ENCODE peak calls at places on chromosomes 5 and 9, in five cellular contexts. K, Z, F, E and D are unnamed samples.

GRCh38 chr5:167346461-167346860 is 945.0 kb upstream of the WWC1 start:
- DNase-seq in K (no peak), Z (no peak), F (no peak), E (no peak), D (no peak)

GRCh38 chr5:52077941-52078825 is 694.9 kb downstream of the ISL1 start:
- DNase-seq in K (no peak), Z (no peak), F (no peak), E (no peak), D (no peak)

GRCh38 chr9:127201071-127201541 is 63.5 kb upstream of the GARNL3 start:
- DNase-seq in K (no peak), Z (no peak), F (no peak), E (no peak), D (no peak)

GRCh38 chr9:93028448-93029006 is 30.0 kb upstream of the SUSD3 start:
- DNase-seq in K (peak), Z (no peak), F (no peak), E (peak), D (no peak)

GRCh38 chr9:2623046-2623865 is 1.7 kb downstream of the VLDLR start:
- DNase-seq in K (no peak), Z (peak), F (no peak), E (no peak), D (peak)

GRCh38 chr5:9009931-9010652 is 535.8 kb downstream of the SEMA5A start:
- DNase-seq in K (no peak), Z (no peak), F (no peak), E (no peak), D (no peak)

GRCh38 chr9:129422843-129423700 is 197.8 kb downstream of the C9orf50 start:
- DNase-seq in K (no peak), Z (no peak), F (no peak), E (no peak), D (no peak)

GRCh38 chr9:14347408-14348224 is 33.7 kb upstream of the NFIB start:
- DNase-seq in K (no peak), Z (no peak), F (no peak), E (no peak), D (no peak)

GRCh38 chr9:36136894-36137391 is 410 bp downstream of the GLIPR2 start:
- DNase-seq in K (no peak), Z (peak), F (no peak), E (no peak), D (no peak)

GRCh38 chr9:71709384-71709783 is 58.9 kb downstream of the CEMIP2 start:
- DNase-seq in K (no peak), Z (no peak), F (no peak), E (no peak), D (no peak)

GRCh38 chr5:17910318-17910717 is 276.1 kb downstream of the TAF11L14 start:
- DNase-seq in K (no peak), Z (peak), F (no peak), E (no peak), D (no peak)

GRCh38 chr5:160398806-160399205 is 1.0 kb downstream of the FAM200C start:
- DNase-seq in K (no peak), Z (peak), F (no peak), E (no peak), D (no peak)

GRCh38 chr5:59483971-59484472 is 409.5 kb downstream of the PDE4D start:
- DNase-seq in K (no peak), Z (peak), F (no peak), E (no peak), D (no peak)

GRCh38 chr5:170542691-170543275 is 39.0 kb downstream of the KCNIP1 start:
- DNase-seq in K (no peak), Z (no peak), F (no peak), E (no peak), D (no peak)

GRCh38 chr9:99059074-99059894 is 45.6 kb upstream of the TGFBR1 start:
- DNase-seq in K (no peak), Z (peak), F (peak), E (no peak), D (no peak)

GRCh38 chr5:172979778-172980177 is 3.8 kb upstream of the ATP6V0E1 start:
- DNase-seq in K (no peak), Z (peak), F (no peak), E (no peak), D (no peak)

GRCh38 chr9:136722969-136723356 is 10.6 kb downstream of the DIPK1B start:
- DNase-seq in K (no peak), Z (peak), F (no peak), E (no peak), D (no peak)

GRCh38 chr5:125485003-125485641 is 738.7 kb upstream of the ZNF608 start:
- DNase-seq in K (no peak), Z (peak), F (no peak), E (no peak), D (no peak)

GRCh38 chr5:68285075-68285827 is 69.7 kb downstream of the PIK3R1 start:
- DNase-seq in K (no peak), Z (no peak), F (no peak), E (no peak), D (no peak)

GRCh38 chr5:113806823-113807222 is 293.3 kb downstream of the YTHDC2 start:
- DNase-seq in K (no peak), Z (no peak), F (no peak), E (no peak), D (no peak)

GRCh38 chr5:146426853-146427618 is 20.1 kb upstream of the TCERG1 start:
- DNase-seq in K (no peak), Z (peak), F (no peak), E (no peak), D (no peak)

GRCh38 chr5:1568201-1568979 is 44.6 kb upstream of the LPCAT1 start:
- DNase-seq in K (no peak), Z (peak), F (no peak), E (no peak), D (no peak)

GRCh38 chr5:20276061-20276958 is 288.3 kb upstream of the CDH18 start:
- DNase-seq in K (no peak), Z (peak), F (no peak), E (no peak), D (no peak)

GRCh38 chr5:102891175-102891574 is 136.1 kb downstream of the PAM start:
- DNase-seq in K (no peak), Z (no peak), F (no peak), E (no peak), D (no peak)

GRCh38 chr9:99906403-99907207 is at the start of gene STX17:
- DNase-seq in K (peak), Z (peak), F (peak), E (peak), D (peak)